ENCODE peak calls at places on chromosomes 6 and 20, in ten cellular contexts. One of them, this sample, is unnamed.
A peak's percentile ranks its signal among the peaks of the same experiment; 100 is the strongest.

GRCh38 chr6:148441454-148441911 is 98.8 kb downstream of the SASH1 start:
- DNase-seq in naive thymus-derived CD4-positive, alpha-beta T cell: no peak
- DNase-seq in stromal cell of bone marrow: no peak
- DNase-seq in substantia nigra: no peak
- DNase-seq in fibroblast of the conjunctiva: peak; percentile 38
- DNase-seq in stimulated activated CD8-positive, alpha-beta memory T cell treated with anti-CD3 and anti-CD28 coated beads, Interleukin-4, amount 100 ng/mL, for 48 hours: no peak
- DNase-seq in naive thymus-derived CD8-positive, alpha-beta T cell: no peak
- DNase-seq in H1: no peak
- DNase-seq in BJ: peak; percentile 51
- DNase-seq in Right ventricle myocardium superior: no peak
- DNase-seq in this sample: peak; percentile 76

GRCh38 chr6:21856096-21856825 is 262.7 kb downstream of the SOX4 start:
- DNase-seq in naive thymus-derived CD4-positive, alpha-beta T cell: no peak
- DNase-seq in stromal cell of bone marrow: peak; percentile 51
- DNase-seq in substantia nigra: no peak
- DNase-seq in fibroblast of the conjunctiva: no peak
- DNase-seq in stimulated activated CD8-positive, alpha-beta memory T cell treated with anti-CD3 and anti-CD28 coated beads, Interleukin-4, amount 100 ng/mL, for 48 hours: no peak
- DNase-seq in naive thymus-derived CD8-positive, alpha-beta T cell: no peak
- DNase-seq in H1: no peak
- DNase-seq in BJ: peak; percentile 30
- DNase-seq in Right ventricle myocardium superior: no peak
- DNase-seq in this sample: peak; percentile 67

GRCh38 chr20:19932170-19932667 is 84.9 kb upstream of the NAA20 start:
- DNase-seq in naive thymus-derived CD4-positive, alpha-beta T cell: no peak
- DNase-seq in stromal cell of bone marrow: peak; percentile 78
- DNase-seq in substantia nigra: no peak
- DNase-seq in fibroblast of the conjunctiva: peak; percentile 66
- DNase-seq in stimulated activated CD8-positive, alpha-beta memory T cell treated with anti-CD3 and anti-CD28 coated beads, Interleukin-4, amount 100 ng/mL, for 48 hours: no peak
- DNase-seq in naive thymus-derived CD8-positive, alpha-beta T cell: no peak
- DNase-seq in H1: no peak
- DNase-seq in BJ: peak; percentile 83
- DNase-seq in Right ventricle myocardium superior: peak; percentile 56
- DNase-seq in this sample: peak; percentile 81

GRCh38 chr20:35978041-35978513 is 9.7 kb downstream of the CNBD2 start:
- DNase-seq in naive thymus-derived CD4-positive, alpha-beta T cell: no peak
- DNase-seq in stromal cell of bone marrow: no peak
- DNase-seq in substantia nigra: no peak
- DNase-seq in fibroblast of the conjunctiva: no peak
- DNase-seq in stimulated activated CD8-positive, alpha-beta memory T cell treated with anti-CD3 and anti-CD28 coated beads, Interleukin-4, amount 100 ng/mL, for 48 hours: no peak
- DNase-seq in naive thymus-derived CD8-positive, alpha-beta T cell: no peak
- DNase-seq in H1: no peak
- DNase-seq in BJ: no peak
- DNase-seq in Right ventricle myocardium superior: no peak
- DNase-seq in this sample: no peak

GRCh38 chr20:6740096-6740495 is 27.4 kb upstream of the BMP2 start:
- DNase-seq in naive thymus-derived CD4-positive, alpha-beta T cell: no peak
- DNase-seq in stromal cell of bone marrow: no peak
- DNase-seq in substantia nigra: no peak
- DNase-seq in fibroblast of the conjunctiva: no peak
- DNase-seq in stimulated activated CD8-positive, alpha-beta memory T cell treated with anti-CD3 and anti-CD28 coated beads, Interleukin-4, amount 100 ng/mL, for 48 hours: no peak
- DNase-seq in naive thymus-derived CD8-positive, alpha-beta T cell: no peak
- DNase-seq in H1: no peak
- DNase-seq in BJ: no peak
- DNase-seq in Right ventricle myocardium superior: no peak
- DNase-seq in this sample: no peak

GRCh38 chr6:165010556-165011535 is 298.6 kb downstream of the C6orf118 start:
- DNase-seq in naive thymus-derived CD4-positive, alpha-beta T cell: no peak
- DNase-seq in stromal cell of bone marrow: no peak
- DNase-seq in substantia nigra: no peak
- DNase-seq in fibroblast of the conjunctiva: no peak
- DNase-seq in stimulated activated CD8-positive, alpha-beta memory T cell treated with anti-CD3 and anti-CD28 coated beads, Interleukin-4, amount 100 ng/mL, for 48 hours: no peak
- DNase-seq in naive thymus-derived CD8-positive, alpha-beta T cell: no peak
- DNase-seq in H1: no peak
- DNase-seq in BJ: no peak
- DNase-seq in Right ventricle myocardium superior: no peak
- DNase-seq in this sample: no peak

GRCh38 chr6:141212296-141212695 is 920.4 kb upstream of the GJE1 start:
- DNase-seq in naive thymus-derived CD4-positive, alpha-beta T cell: no peak
- DNase-seq in stromal cell of bone marrow: no peak
- DNase-seq in substantia nigra: no peak
- DNase-seq in fibroblast of the conjunctiva: no peak
- DNase-seq in stimulated activated CD8-positive, alpha-beta memory T cell treated with anti-CD3 and anti-CD28 coated beads, Interleukin-4, amount 100 ng/mL, for 48 hours: no peak
- DNase-seq in naive thymus-derived CD8-positive, alpha-beta T cell: no peak
- DNase-seq in H1: no peak
- DNase-seq in BJ: no peak
- DNase-seq in Right ventricle myocardium superior: no peak
- DNase-seq in this sample: no peak

GRCh38 chr20:38649275-38649891 is 47.8 kb downstream of the ARHGAP40 start:
- DNase-seq in naive thymus-derived CD4-positive, alpha-beta T cell: no peak
- DNase-seq in stromal cell of bone marrow: no peak
- DNase-seq in substantia nigra: peak; percentile 64
- DNase-seq in fibroblast of the conjunctiva: no peak
- DNase-seq in stimulated activated CD8-positive, alpha-beta memory T cell treated with anti-CD3 and anti-CD28 coated beads, Interleukin-4, amount 100 ng/mL, for 48 hours: no peak
- DNase-seq in naive thymus-derived CD8-positive, alpha-beta T cell: no peak
- DNase-seq in H1: peak; percentile 66
- DNase-seq in BJ: no peak
- DNase-seq in Right ventricle myocardium superior: no peak
- DNase-seq in this sample: peak; percentile 23

GRCh38 chr20:34058831-34059230 is 53.2 kb downstream of the EIF2S2 start:
- DNase-seq in naive thymus-derived CD4-positive, alpha-beta T cell: peak; percentile 22
- DNase-seq in stromal cell of bone marrow: no peak
- DNase-seq in substantia nigra: no peak
- DNase-seq in fibroblast of the conjunctiva: no peak
- DNase-seq in stimulated activated CD8-positive, alpha-beta memory T cell treated with anti-CD3 and anti-CD28 coated beads, Interleukin-4, amount 100 ng/mL, for 48 hours: no peak
- DNase-seq in naive thymus-derived CD8-positive, alpha-beta T cell: peak; percentile 26
- DNase-seq in H1: no peak
- DNase-seq in BJ: no peak
- DNase-seq in Right ventricle myocardium superior: no peak
- DNase-seq in this sample: no peak

GRCh38 chr6:156779206-156780116 is 2.3 kb downstream of the ARID1B start:
- DNase-seq in naive thymus-derived CD4-positive, alpha-beta T cell: peak; percentile 61
- DNase-seq in stromal cell of bone marrow: no peak
- DNase-seq in substantia nigra: peak; percentile 21
- DNase-seq in fibroblast of the conjunctiva: no peak
- DNase-seq in stimulated activated CD8-positive, alpha-beta memory T cell treated with anti-CD3 and anti-CD28 coated beads, Interleukin-4, amount 100 ng/mL, for 48 hours: peak; percentile 71
- DNase-seq in naive thymus-derived CD8-positive, alpha-beta T cell: peak; percentile 23
- DNase-seq in H1: peak; percentile 63
- DNase-seq in BJ: no peak
- DNase-seq in Right ventricle myocardium superior: peak; percentile 72
- DNase-seq in this sample: no peak

GRCh38 chr6:125094563-125094962 is 59.0 kb upstream of the TPD52L1 start:
- DNase-seq in naive thymus-derived CD4-positive, alpha-beta T cell: no peak
- DNase-seq in stromal cell of bone marrow: no peak
- DNase-seq in substantia nigra: no peak
- DNase-seq in fibroblast of the conjunctiva: no peak
- DNase-seq in stimulated activated CD8-positive, alpha-beta memory T cell treated with anti-CD3 and anti-CD28 coated beads, Interleukin-4, amount 100 ng/mL, for 48 hours: no peak
- DNase-seq in naive thymus-derived CD8-positive, alpha-beta T cell: no peak
- DNase-seq in H1: no peak
- DNase-seq in BJ: no peak
- DNase-seq in Right ventricle myocardium superior: no peak
- DNase-seq in this sample: peak; percentile 13

GRCh38 chr6:131225127-131225526 is 89.9 kb downstream of the AKAP7 start:
- DNase-seq in naive thymus-derived CD4-positive, alpha-beta T cell: no peak
- DNase-seq in stromal cell of bone marrow: peak; percentile 22
- DNase-seq in substantia nigra: no peak
- DNase-seq in fibroblast of the conjunctiva: no peak
- DNase-seq in stimulated activated CD8-positive, alpha-beta memory T cell treated with anti-CD3 and anti-CD28 coated beads, Interleukin-4, amount 100 ng/mL, for 48 hours: no peak
- DNase-seq in naive thymus-derived CD8-positive, alpha-beta T cell: no peak
- DNase-seq in H1: no peak
- DNase-seq in BJ: no peak
- DNase-seq in Right ventricle myocardium superior: no peak
- DNase-seq in this sample: no peak

GRCh38 chr6:129215916-129216525 is 333.1 kb downstream of the LAMA2 start:
- DNase-seq in naive thymus-derived CD4-positive, alpha-beta T cell: no peak
- DNase-seq in stromal cell of bone marrow: no peak
- DNase-seq in substantia nigra: no peak
- DNase-seq in fibroblast of the conjunctiva: peak; percentile 4
- DNase-seq in stimulated activated CD8-positive, alpha-beta memory T cell treated with anti-CD3 and anti-CD28 coated beads, Interleukin-4, amount 100 ng/mL, for 48 hours: no peak
- DNase-seq in naive thymus-derived CD8-positive, alpha-beta T cell: no peak
- DNase-seq in H1: no peak
- DNase-seq in BJ: no peak
- DNase-seq in Right ventricle myocardium superior: no peak
- DNase-seq in this sample: peak; percentile 23

GRCh38 chr20:47535088-47535487 is 33.4 kb downstream of the NCOA3 start:
- DNase-seq in naive thymus-derived CD4-positive, alpha-beta T cell: no peak
- DNase-seq in stromal cell of bone marrow: no peak
- DNase-seq in substantia nigra: no peak
- DNase-seq in fibroblast of the conjunctiva: no peak
- DNase-seq in stimulated activated CD8-positive, alpha-beta memory T cell treated with anti-CD3 and anti-CD28 coated beads, Interleukin-4, amount 100 ng/mL, for 48 hours: no peak
- DNase-seq in naive thymus-derived CD8-positive, alpha-beta T cell: no peak
- DNase-seq in H1: peak; percentile 65
- DNase-seq in BJ: no peak
- DNase-seq in Right ventricle myocardium superior: no peak
- DNase-seq in this sample: no peak

GRCh38 chr6:163661271-163661671 is 246.8 kb downstream of the QKI start:
- DNase-seq in naive thymus-derived CD4-positive, alpha-beta T cell: no peak
- DNase-seq in stromal cell of bone marrow: no peak
- DNase-seq in substantia nigra: peak; percentile 31
- DNase-seq in fibroblast of the conjunctiva: no peak
- DNase-seq in stimulated activated CD8-positive, alpha-beta memory T cell treated with anti-CD3 and anti-CD28 coated beads, Interleukin-4, amount 100 ng/mL, for 48 hours: no peak
- DNase-seq in naive thymus-derived CD8-positive, alpha-beta T cell: no peak
- DNase-seq in H1: no peak
- DNase-seq in BJ: no peak
- DNase-seq in Right ventricle myocardium superior: no peak
- DNase-seq in this sample: no peak

GRCh38 chr6:167827588-167828324 is 1.0 kb downstream of the AFDN start:
- DNase-seq in naive thymus-derived CD4-positive, alpha-beta T cell: peak; percentile 18
- DNase-seq in stromal cell of bone marrow: no peak
- DNase-seq in substantia nigra: peak; percentile 54
- DNase-seq in fibroblast of the conjunctiva: no peak
- DNase-seq in stimulated activated CD8-positive, alpha-beta memory T cell treated with anti-CD3 and anti-CD28 coated beads, Interleukin-4, amount 100 ng/mL, for 48 hours: peak; percentile 44
- DNase-seq in naive thymus-derived CD8-positive, alpha-beta T cell: no peak
- DNase-seq in H1: peak; percentile 69
- DNase-seq in BJ: no peak
- DNase-seq in Right ventricle myocardium superior: peak; percentile 59
- DNase-seq in this sample: peak; percentile 17

GRCh38 chr6:135323202-135323668 is 142.1 kb downstream of the MYB start:
- DNase-seq in naive thymus-derived CD4-positive, alpha-beta T cell: no peak
- DNase-seq in stromal cell of bone marrow: no peak
- DNase-seq in substantia nigra: no peak
- DNase-seq in fibroblast of the conjunctiva: no peak
- DNase-seq in stimulated activated CD8-positive, alpha-beta memory T cell treated with anti-CD3 and anti-CD28 coated beads, Interleukin-4, amount 100 ng/mL, for 48 hours: no peak
- DNase-seq in naive thymus-derived CD8-positive, alpha-beta T cell: no peak
- DNase-seq in H1: no peak
- DNase-seq in BJ: no peak
- DNase-seq in Right ventricle myocardium superior: no peak
- DNase-seq in this sample: no peak

GRCh38 chr6:4253604-4254211 is 118.3 kb upstream of the ECI2 start:
- DNase-seq in naive thymus-derived CD4-positive, alpha-beta T cell: no peak
- DNase-seq in stromal cell of bone marrow: peak; percentile 65
- DNase-seq in substantia nigra: no peak
- DNase-seq in fibroblast of the conjunctiva: peak; percentile 65
- DNase-seq in stimulated activated CD8-positive, alpha-beta memory T cell treated with anti-CD3 and anti-CD28 coated beads, Interleukin-4, amount 100 ng/mL, for 48 hours: no peak
- DNase-seq in naive thymus-derived CD8-positive, alpha-beta T cell: no peak
- DNase-seq in H1: no peak
- DNase-seq in BJ: no peak
- DNase-seq in Right ventricle myocardium superior: no peak
- DNase-seq in this sample: peak; percentile 78

GRCh38 chr6:80543598-80544181 is 437.2 kb downstream of the BCKDHB start:
- DNase-seq in naive thymus-derived CD4-positive, alpha-beta T cell: no peak
- DNase-seq in stromal cell of bone marrow: no peak
- DNase-seq in substantia nigra: peak; percentile 12
- DNase-seq in fibroblast of the conjunctiva: no peak
- DNase-seq in stimulated activated CD8-positive, alpha-beta memory T cell treated with anti-CD3 and anti-CD28 coated beads, Interleukin-4, amount 100 ng/mL, for 48 hours: no peak
- DNase-seq in naive thymus-derived CD8-positive, alpha-beta T cell: no peak
- DNase-seq in H1: no peak
- DNase-seq in BJ: no peak
- DNase-seq in Right ventricle myocardium superior: no peak
- DNase-seq in this sample: peak; percentile 72

GRCh38 chr6:43823390-43823789 is 53.4 kb downstream of the VEGFA start:
- DNase-seq in naive thymus-derived CD4-positive, alpha-beta T cell: no peak
- DNase-seq in stromal cell of bone marrow: no peak
- DNase-seq in substantia nigra: no peak
- DNase-seq in fibroblast of the conjunctiva: no peak
- DNase-seq in stimulated activated CD8-positive, alpha-beta memory T cell treated with anti-CD3 and anti-CD28 coated beads, Interleukin-4, amount 100 ng/mL, for 48 hours: no peak
- DNase-seq in naive thymus-derived CD8-positive, alpha-beta T cell: no peak
- DNase-seq in H1: no peak
- DNase-seq in BJ: no peak
- DNase-seq in Right ventricle myocardium superior: no peak
- DNase-seq in this sample: no peak

GRCh38 chr6:169806718-169807117 is 55.3 kb downstream of the ERMARD start:
- DNase-seq in naive thymus-derived CD4-positive, alpha-beta T cell: peak; percentile 29
- DNase-seq in stromal cell of bone marrow: no peak
- DNase-seq in substantia nigra: no peak
- DNase-seq in fibroblast of the conjunctiva: no peak
- DNase-seq in stimulated activated CD8-positive, alpha-beta memory T cell treated with anti-CD3 and anti-CD28 coated beads, Interleukin-4, amount 100 ng/mL, for 48 hours: no peak
- DNase-seq in naive thymus-derived CD8-positive, alpha-beta T cell: peak; percentile 34
- DNase-seq in H1: no peak
- DNase-seq in BJ: no peak
- DNase-seq in Right ventricle myocardium superior: no peak
- DNase-seq in this sample: no peak

GRCh38 chr20:52943185-52943841 is 28.8 kb upstream of the TSHZ2 start:
- DNase-seq in naive thymus-derived CD4-positive, alpha-beta T cell: no peak
- DNase-seq in stromal cell of bone marrow: peak; percentile 47
- DNase-seq in substantia nigra: no peak
- DNase-seq in fibroblast of the conjunctiva: peak; percentile 53
- DNase-seq in stimulated activated CD8-positive, alpha-beta memory T cell treated with anti-CD3 and anti-CD28 coated beads, Interleukin-4, amount 100 ng/mL, for 48 hours: no peak
- DNase-seq in naive thymus-derived CD8-positive, alpha-beta T cell: no peak
- DNase-seq in H1: no peak
- DNase-seq in BJ: no peak
- DNase-seq in Right ventricle myocardium superior: no peak
- DNase-seq in this sample: no peak

GRCh38 chr20:59152559-59153354 is 10.9 kb upstream of the ZNF831 start:
- DNase-seq in naive thymus-derived CD4-positive, alpha-beta T cell: no peak
- DNase-seq in stromal cell of bone marrow: no peak
- DNase-seq in substantia nigra: no peak
- DNase-seq in fibroblast of the conjunctiva: no peak
- DNase-seq in stimulated activated CD8-positive, alpha-beta memory T cell treated with anti-CD3 and anti-CD28 coated beads, Interleukin-4, amount 100 ng/mL, for 48 hours: no peak
- DNase-seq in naive thymus-derived CD8-positive, alpha-beta T cell: no peak
- DNase-seq in H1: no peak
- DNase-seq in BJ: no peak
- DNase-seq in Right ventricle myocardium superior: no peak
- DNase-seq in this sample: no peak

GRCh38 chr6:131262060-131262459 is 126.8 kb downstream of the AKAP7 start:
- DNase-seq in naive thymus-derived CD4-positive, alpha-beta T cell: no peak
- DNase-seq in stromal cell of bone marrow: no peak
- DNase-seq in substantia nigra: no peak
- DNase-seq in fibroblast of the conjunctiva: no peak
- DNase-seq in stimulated activated CD8-positive, alpha-beta memory T cell treated with anti-CD3 and anti-CD28 coated beads, Interleukin-4, amount 100 ng/mL, for 48 hours: no peak
- DNase-seq in naive thymus-derived CD8-positive, alpha-beta T cell: no peak
- DNase-seq in H1: no peak
- DNase-seq in BJ: no peak
- DNase-seq in Right ventricle myocardium superior: no peak
- DNase-seq in this sample: no peak

GRCh38 chr20:46572181-46572580 is 21.7 kb upstream of the OCSTAMP start:
- DNase-seq in naive thymus-derived CD4-positive, alpha-beta T cell: no peak
- DNase-seq in stromal cell of bone marrow: no peak
- DNase-seq in substantia nigra: peak; percentile 98
- DNase-seq in fibroblast of the conjunctiva: no peak
- DNase-seq in stimulated activated CD8-positive, alpha-beta memory T cell treated with anti-CD3 and anti-CD28 coated beads, Interleukin-4, amount 100 ng/mL, for 48 hours: no peak
- DNase-seq in naive thymus-derived CD8-positive, alpha-beta T cell: no peak
- DNase-seq in H1: no peak
- DNase-seq in BJ: no peak
- DNase-seq in Right ventricle myocardium superior: peak; percentile 70
- DNase-seq in this sample: no peak

GRCh38 chr6:14975124-14975815 is 270.6 kb upstream of the JARID2 start:
- DNase-seq in naive thymus-derived CD4-positive, alpha-beta T cell: no peak
- DNase-seq in stromal cell of bone marrow: no peak
- DNase-seq in substantia nigra: no peak
- DNase-seq in fibroblast of the conjunctiva: no peak
- DNase-seq in stimulated activated CD8-positive, alpha-beta memory T cell treated with anti-CD3 and anti-CD28 coated beads, Interleukin-4, amount 100 ng/mL, for 48 hours: no peak
- DNase-seq in naive thymus-derived CD8-positive, alpha-beta T cell: no peak
- DNase-seq in H1: no peak
- DNase-seq in BJ: no peak
- DNase-seq in Right ventricle myocardium superior: no peak
- DNase-seq in this sample: no peak

GRCh38 chr20:63357921-63358905 is 2.9 kb downstream of the CHRNA4 start:
- DNase-seq in naive thymus-derived CD4-positive, alpha-beta T cell: no peak
- DNase-seq in stromal cell of bone marrow: no peak
- DNase-seq in substantia nigra: no peak
- DNase-seq in fibroblast of the conjunctiva: no peak
- DNase-seq in stimulated activated CD8-positive, alpha-beta memory T cell treated with anti-CD3 and anti-CD28 coated beads, Interleukin-4, amount 100 ng/mL, for 48 hours: no peak
- DNase-seq in naive thymus-derived CD8-positive, alpha-beta T cell: no peak
- DNase-seq in H1: no peak
- DNase-seq in BJ: no peak
- DNase-seq in Right ventricle myocardium superior: peak; percentile 90
- DNase-seq in this sample: no peak

GRCh38 chr6:10824297-10824696 is 14.0 kb downstream of the MAK start:
- DNase-seq in naive thymus-derived CD4-positive, alpha-beta T cell: no peak
- DNase-seq in stromal cell of bone marrow: no peak
- DNase-seq in substantia nigra: no peak
- DNase-seq in fibroblast of the conjunctiva: no peak
- DNase-seq in stimulated activated CD8-positive, alpha-beta memory T cell treated with anti-CD3 and anti-CD28 coated beads, Interleukin-4, amount 100 ng/mL, for 48 hours: no peak
- DNase-seq in naive thymus-derived CD8-positive, alpha-beta T cell: no peak
- DNase-seq in H1: no peak
- DNase-seq in BJ: no peak
- DNase-seq in Right ventricle myocardium superior: no peak
- DNase-seq in this sample: no peak